ENCODE peak calls at places on chromosomes 12 and 14, in ten cellular contexts. M is Peyer's patch; X is progenitor cell of endocrine pancreas; J is stimulated activated CD8-positive, alpha-beta memory T cell treated with anti-CD3 and anti-CD28 coated beads, Interleukin-15, amount 100 ng/mL, for 1 hour; L is activated effector memory CD4-positive, alpha-beta T cell treated with Interleukin-2 at 50 U/mL for 16 hours; C is Panc1; T is PC-9; S is left ventricle myocardium superior; R is fibroblast of pulmonary artery; E is ureter. W is an unnamed sample.

GRCh38 chr12:10940389-10940788 is 1.3 kb upstream of the TAS2R14 start:
- DNase-seq in S (no peak), E (no peak), J (no peak), R (peak; percentile 88), L (no peak), C (no peak), X (no peak), T (peak; percentile 62), M (no peak), W (no peak)

GRCh38 chr14:99231850-99232401 is 40.1 kb downstream of the BCL11B start:
- DNase-seq in L (no peak), X (peak; percentile 48), E (no peak), R (no peak), M (no peak), S (no peak), J (no peak), T (no peak), C (no peak), W (peak; percentile 27)

GRCh38 chr12:55670213-55670730 is 33.6 kb downstream of the OR10P1 start:
- DNase-seq in X (no peak), J (no peak), S (no peak), C (no peak), T (no peak), L (no peak), R (no peak), M (no peak), E (no peak), W (no peak)

GRCh38 chr14:58107947-58108552 is 44.0 kb downstream of the ARMH4 start:
- DNase-seq in J (peak; percentile 3), X (no peak), M (no peak), R (peak; percentile 86), E (peak; percentile 51), L (no peak), S (no peak), C (peak; percentile 63), T (peak; percentile 49), W (peak; percentile 30)

GRCh38 chr12:23950775-23951391 is 1.4 kb upstream of the SOX5 start:
- DNase-seq in R (peak; percentile 11), M (no peak), T (no peak), E (no peak), L (no peak), C (no peak), X (peak; percentile 22), S (peak; percentile 33), J (no peak), W (peak; percentile 20)

GRCh38 chr12:12557733-12558132 is 4.9 kb downstream of the DUSP16 start:
- DNase-seq in L (no peak), R (no peak), S (no peak), M (no peak), X (no peak), E (no peak), T (no peak), C (no peak), J (no peak), W (no peak)

GRCh38 chr14:59183150-59183549 is 5.3 kb upstream of the DAAM1 start:
- DNase-seq in C (no peak), S (no peak), X (no peak), J (no peak), M (no peak), R (no peak), T (no peak), E (no peak), L (no peak), W (no peak)

GRCh38 chr12:26290560-26290959 is 95.2 kb downstream of the SSPN start:
- DNase-seq in E (no peak), S (no peak), J (no peak), T (no peak), M (no peak), X (no peak), C (no peak), R (no peak), L (no peak), W (no peak)

GRCh38 chr14:62209287-62209899 is 447.2 kb downstream of the SNAPC1 start:
- DNase-seq in E (no peak), T (no peak), X (no peak), M (no peak), J (no peak), L (no peak), R (peak; percentile 94), S (no peak), C (no peak), W (no peak)

GRCh38 chr12:115916910-115917668 is 360.4 kb downstream of the MED13L start:
- DNase-seq in J (peak; percentile 68), M (peak; percentile 87), T (no peak), C (peak; percentile 17), R (peak; percentile 15), L (peak; percentile 59), X (peak; percentile 87), S (peak; percentile 72), E (peak; percentile 79), W (peak; percentile 58)

GRCh38 chr12:67358686-67359374 is 89.7 kb downstream of the CAND1 start:
- DNase-seq in M (no peak), R (peak; percentile 59), C (no peak), J (no peak), X (no peak), E (no peak), L (no peak), T (peak; percentile 80), S (no peak), W (no peak)

GRCh38 chr14:71437870-71438269 is 494.4 kb upstream of the RGS6 start:
- DNase-seq in R (no peak), C (peak; percentile 8), L (no peak), J (no peak), X (no peak), M (no peak), T (no peak), E (no peak), S (no peak), W (no peak)

GRCh38 chr14:75969126-75969525 is 12.7 kb downstream of the TGFB3 start:
- DNase-seq in M (no peak), R (no peak), C (no peak), S (no peak), T (no peak), J (no peak), L (no peak), X (no peak), E (no peak), W (no peak)

GRCh38 chr12:110537605-110538409 is 35.7 kb downstream of the RAD9B start:
- DNase-seq in S (peak; percentile 83), M (peak; percentile 58), C (no peak), J (no peak), E (peak; percentile 59), L (no peak), R (no peak), X (no peak), T (no peak), W (no peak)

GRCh38 chr12:75892779-75893408 is 138.7 kb downstream of the PHLDA1 start:
- DNase-seq in J (no peak), E (no peak), S (no peak), C (no peak), R (peak; percentile 62), T (peak; percentile 64), M (no peak), X (no peak), L (no peak), W (no peak)

GRCh38 chr14:68011629-68012028 is 192.1 kb downstream of the RAD51B start:
- DNase-seq in L (no peak), J (no peak), T (no peak), X (no peak), E (no peak), R (peak; percentile 62), C (no peak), S (no peak), M (no peak), W (no peak)

GRCh38 chr12:117968826-117969659 is at the start of gene KSR2:
- DNase-seq in S (no peak), E (peak; percentile 76), R (peak; percentile 3), L (peak; percentile 0), T (peak; percentile 74), X (peak; percentile 81), J (no peak), M (peak; percentile 81), C (no peak), W (peak; percentile 73)

GRCh38 chr12:105228494-105228893 is 7.5 kb downstream of the APPL2 start:
- DNase-seq in X (no peak), R (peak; percentile 79), C (no peak), E (no peak), T (no peak), L (no peak), M (no peak), S (no peak), J (no peak), W (no peak)

GRCh38 chr14:33679025-33679424 is 271.8 kb downstream of the EGLN3 start:
- DNase-seq in C (no peak), L (no peak), S (no peak), E (no peak), R (no peak), M (no peak), T (no peak), J (no peak), X (no peak), W (no peak)

GRCh38 chr14:70563869-70564268 is 29.1 kb upstream of the ADAM20 start:
- DNase-seq in S (peak; percentile 73), M (no peak), R (no peak), E (no peak), T (no peak), X (no peak), J (no peak), L (no peak), C (no peak), W (no peak)

GRCh38 chr12:45866299-45866698 is 124.1 kb downstream of the SCAF11 start:
- DNase-seq in X (no peak), T (no peak), M (no peak), L (no peak), S (no peak), R (no peak), J (no peak), C (no peak), E (no peak), W (no peak)

GRCh38 chr12:120740871-120741270 is 15.2 kb downstream of the ACADS start:
- DNase-seq in T (no peak), C (no peak), S (no peak), X (no peak), E (no peak), R (no peak), M (no peak), J (no peak), L (no peak), W (no peak)

GRCh38 chr14:33847066-33847465 is 103.8 kb downstream of the EGLN3 start:
- DNase-seq in J (no peak), T (no peak), S (no peak), E (no peak), X (no peak), L (no peak), C (no peak), R (no peak), M (no peak), W (no peak)

GRCh38 chr12:93183940-93184663 is 193.6 kb upstream of the NUDT4 start:
- DNase-seq in S (peak; percentile 61), E (peak; percentile 56), L (no peak), M (no peak), R (peak; percentile 58), J (no peak), X (no peak), T (no peak), C (no peak), W (peak; percentile 49)

GRCh38 chr14:76887196-76887595 is 61.0 kb downstream of the LRRC74A start:
- DNase-seq in L (no peak), C (no peak), S (no peak), E (no peak), X (no peak), T (no peak), R (peak; percentile 18), J (no peak), M (no peak), W (no peak)

GRCh38 chr14:81169711-81170103 is 51.1 kb downstream of the GTF2A1 start:
- DNase-seq in C (no peak), R (no peak), J (no peak), S (peak; percentile 80), L (no peak), E (peak; percentile 68), M (peak; percentile 60), T (no peak), X (no peak), W (peak; percentile 55)

GRCh38 chr12:116172224-116172849 is 105.2 kb downstream of the MED13L start:
- DNase-seq in S (no peak), T (peak; percentile 39), R (peak; percentile 17), L (no peak), E (no peak), X (no peak), M (no peak), J (no peak), C (no peak), W (no peak)